ENCODE peak calls at places on chromosomes 5 and 9, in eight cellular contexts. L, O, A, X, B, Y, J and W are unnamed samples. For H3K36me3 and H3K27me3, the result is how much of the 10 kb centered on the place peaks cover.

GRCh38 chr5:117060099-117060498 is 485.5 kb upstream of the SEMA6A start:
- DNase-seq in L (no peak), O (no peak), A (no peak), X (no peak), B (no peak), Y (no peak), J (no peak), W (no peak)

GRCh38 chr5:167447466-167447865 is 844.0 kb upstream of the WWC1 start:
- DNase-seq in L (no peak), O (no peak), A (no peak), X (no peak), B (no peak), Y (no peak), J (no peak), W (no peak)

GRCh38 chr5:150488519-150489357 is 19.2 kb upstream of the NDST1 start:
- DNase-seq in L (peak), O (no peak), A (peak), X (peak), B (peak), Y (no peak), J (no peak), W (no peak)

GRCh38 chr5:75964008-75964407 is 119.2 kb upstream of the SV2C start:
- DNase-seq in L (no peak), O (no peak), A (no peak), X (no peak), B (no peak), Y (no peak), J (no peak), W (no peak)

GRCh38 chr5:131795879-131796792 is 681 bp downstream of the FNIP1 start:
- DNase-seq in L (peak), O (peak), A (no peak), X (peak), B (peak), Y (no peak), J (peak), W (peak)

GRCh38 chr5:83029912-83030311 is 47.3 kb downstream of the TMEM167A start:
- DNase-seq in L (no peak), O (no peak), A (peak), X (no peak), B (no peak), Y (no peak), J (no peak), W (no peak)

GRCh38 chr5:103589416-103590175 is 27.0 kb upstream of the NUDT12 start:
- DNase-seq in L (no peak), O (no peak), A (no peak), X (no peak), B (no peak), Y (no peak), J (no peak), W (no peak)

GRCh38 chr5:146076028-146076427 is 29.3 kb downstream of the PLAC8L1 start:
- DNase-seq in L (no peak), O (no peak), A (no peak), X (no peak), B (no peak), Y (no peak), J (no peak), W (peak)

GRCh38 chr5:9059920-9060691 is 485.8 kb downstream of the SEMA5A start:
- DNase-seq in L (no peak), O (no peak), A (peak), X (peak), B (peak), Y (no peak), J (peak), W (no peak)

GRCh38 chr9:109440797-109441287 is 57.3 kb downstream of the PTPN3 start:
- DNase-seq in L (no peak), O (peak), A (peak), X (no peak), B (peak), Y (no peak), J (no peak), W (peak)

GRCh38 chr9:119811030-119811429 is 441.8 kb upstream of the BRINP1 start:
- DNase-seq in L (no peak), O (no peak), A (peak), X (no peak), B (no peak), Y (no peak), J (no peak), W (no peak)

DNA sequence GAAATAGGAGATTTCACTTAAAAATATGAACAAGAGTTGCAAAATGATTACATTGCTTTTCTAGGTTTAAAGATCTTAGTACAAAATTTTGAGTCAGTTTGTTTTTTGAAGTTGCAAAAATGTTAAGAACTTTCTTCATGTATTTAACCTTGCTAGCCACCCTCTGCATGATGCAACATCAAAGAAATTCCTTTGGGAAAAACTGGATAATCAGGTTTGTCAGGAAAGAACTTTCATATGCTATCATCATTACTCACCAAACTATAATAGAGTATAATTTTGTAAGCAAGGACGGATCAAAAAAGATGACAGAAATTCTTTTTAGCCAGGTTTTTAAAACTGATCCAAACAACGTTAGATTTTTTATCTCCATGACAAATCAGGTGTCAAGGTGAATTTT is 116.9 kb upstream of the MRPS30 start:
- DNase-seq in L (no peak), O (no peak), A (no peak), X (no peak), B (no peak), Y (no peak), J (no peak), W (no peak)
- H3K4me3 ChIP-seq in L (no peak), O (no peak), A (no peak), X (no peak), B (no peak), Y (no peak), J (no peak), W (no peak)

DNA sequence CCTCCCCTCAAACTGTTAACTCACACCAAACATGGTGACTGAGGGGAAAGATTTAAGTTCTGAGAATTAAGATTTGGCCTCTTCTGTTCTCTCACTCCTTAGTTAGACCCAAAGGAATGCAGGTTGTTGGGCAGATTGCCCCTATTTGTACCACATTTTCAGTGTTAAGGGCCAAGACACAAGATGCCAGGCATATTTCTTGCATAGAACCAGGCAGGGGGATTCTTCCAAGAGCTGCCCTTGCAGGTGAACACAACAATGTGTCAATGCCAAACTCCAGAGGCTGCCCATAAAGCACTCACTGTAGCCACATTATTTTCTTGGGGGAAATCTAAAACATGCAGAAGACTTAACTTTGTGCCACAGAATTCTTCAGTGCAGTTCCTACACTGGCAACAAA is 14.7 kb downstream of the MPDZ start:
- DNase-seq in L (no peak), O (no peak), A (no peak), X (no peak), B (no peak), Y (no peak), J (no peak), W (no peak)
- H3K36me3 ChIP-seq in L (under half), O (under half), A (under half), X (under half), B (under half), Y (under half), J (under half), W (under half)

DNA sequence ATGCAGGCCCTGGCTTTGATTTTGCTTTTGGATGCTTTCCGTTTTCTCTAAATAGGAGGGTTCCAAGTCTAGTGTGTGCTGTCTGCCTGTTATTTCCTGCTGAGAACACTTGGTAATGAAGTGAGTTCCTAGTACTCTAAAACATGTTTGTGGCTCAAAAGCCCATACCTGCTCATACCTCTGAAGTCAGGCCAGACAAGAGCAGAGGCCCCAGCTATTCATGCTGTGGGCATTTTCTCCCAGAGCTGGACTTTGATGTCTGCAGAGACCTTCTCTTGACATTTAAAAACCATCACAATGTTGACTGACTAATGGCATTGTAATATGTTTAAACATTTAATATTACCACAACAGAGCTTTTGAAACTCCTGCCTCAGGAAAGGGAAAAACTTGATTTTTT is 211.2 kb downstream of the GOLPH3 start:
- DNase-seq in L (no peak), O (no peak), A (no peak), X (no peak), B (no peak), Y (no peak), J (no peak), W (no peak)
- H3K27me3 ChIP-seq in L (under half), O (under half), A (under half), X (under half), B (under half), Y (under half), J (under half), W (under half)

DNA sequence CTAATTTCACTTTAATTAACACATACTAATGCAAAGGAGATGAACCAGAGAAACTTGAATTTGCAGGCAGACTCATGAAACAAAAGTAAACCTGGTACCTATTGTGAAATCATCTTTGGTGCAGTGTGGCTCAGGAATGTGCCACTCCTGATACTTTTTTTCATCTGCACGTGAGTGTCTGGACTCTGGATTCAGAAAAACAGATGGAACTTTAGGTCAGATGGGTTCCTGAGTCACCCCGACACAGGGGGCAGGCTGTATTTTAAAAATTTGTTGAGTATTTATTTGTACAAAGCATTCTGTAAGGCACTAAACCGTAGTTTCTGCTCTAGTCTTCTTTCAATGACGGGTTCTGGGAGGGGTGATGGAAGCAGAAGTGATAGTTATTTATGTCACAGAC is 52.2 kb upstream of the TUT7 start:
- DNase-seq in L (no peak), O (no peak), A (peak), X (no peak), B (no peak), Y (no peak), J (peak), W (no peak)
- H3K4me3 ChIP-seq in L (peak), O (no peak), A (peak), X (no peak), B (no peak), Y (no peak), J (peak), W (no peak)

DNA sequence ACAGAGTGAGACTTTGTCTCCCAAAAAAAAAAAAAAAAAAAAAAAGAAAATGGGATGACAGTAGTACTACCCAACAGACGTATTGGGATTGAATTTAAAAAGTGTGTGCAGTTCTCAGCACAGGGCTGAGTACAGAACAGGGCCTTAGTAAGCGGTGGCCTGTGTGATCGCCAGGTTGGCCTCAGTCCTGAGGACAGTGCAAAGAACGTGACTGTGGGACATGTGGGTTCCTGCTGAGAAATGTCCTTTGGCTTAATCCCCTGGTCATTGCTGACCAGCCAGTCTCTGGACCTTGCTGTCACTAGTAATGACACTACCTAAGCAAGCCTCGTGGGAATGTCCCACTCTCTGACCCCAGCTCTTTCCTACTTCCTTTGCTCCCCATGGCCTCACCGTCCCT is 13.3 kb downstream of the GTF3C5 start:
- DNase-seq in L (no peak), O (no peak), A (no peak), X (no peak), B (no peak), Y (no peak), J (no peak), W (no peak)
- H3K36me3 ChIP-seq in L (under half), O (under half), A (under half), X (half or more), B (under half), Y (under half), J (half or more), W (under half)